ENCODE peak calls at places on chromosome 11, in eight cellular contexts. K is CD4-positive, alpha-beta T cell; W is MM.1S; R is NCI-H1092; Q is GM04504; O is Kasumi-1; S is lower leg skin; Y is AG04450. B is an unnamed sample.

GRCh38 chr11:1966531-1966930 is 19.4 kb downstream of the MRPL23 start:
- DNase-seq in W (no peak), S (peak), Q (no peak), Y (no peak), K (no peak), O (no peak), R (no peak), B (no peak)

GRCh38 chr11:72140661-72141060 is 5.1 kb downstream of the FOLR3 start:
- DNase-seq in O (no peak), K (no peak), S (no peak), Y (no peak), Q (no peak), W (no peak), R (no peak), B (no peak)

GRCh38 chr11:12086271-12087074 is 23.9 kb upstream of the MICAL2 start:
- DNase-seq in K (no peak), Y (peak), Q (peak), S (peak), O (peak), R (no peak), W (no peak), B (peak)

GRCh38 chr11:108142304-108142703 is 20.9 kb downstream of the ACAT1 start:
- DNase-seq in Y (no peak), Q (no peak), S (no peak), O (no peak), K (no peak), W (no peak), R (no peak), B (no peak)

GRCh38 chr11:43222215-43222614 is 89.6 kb upstream of the API5 start:
- DNase-seq in K (no peak), S (no peak), Y (no peak), W (no peak), R (no peak), Q (peak), O (no peak), B (peak)

GRCh38 chr11:128619540-128620305 is 32.4 kb upstream of the ETS1 start:
- DNase-seq in R (no peak), Q (no peak), Y (no peak), O (no peak), K (no peak), S (no peak), W (no peak), B (no peak)

GRCh38 chr11:111591187-111591960 is 10.9 kb upstream of the SIK2 start:
- DNase-seq in Y (no peak), K (no peak), R (no peak), W (no peak), O (no peak), Q (no peak), S (no peak), B (no peak)

GRCh38 chr11:125163431-125164011 is 1.0 kb upstream of the PKNOX2 start:
- DNase-seq in Y (no peak), Q (no peak), K (no peak), W (no peak), S (peak), R (no peak), O (no peak), B (no peak)

GRCh38 chr11:16098827-16099226 is 257.5 kb downstream of the SOX6 start:
- DNase-seq in S (no peak), Q (no peak), W (no peak), Y (no peak), O (no peak), R (no peak), K (no peak), B (no peak)

GRCh38 chr11:60345489-60345888 is 18.4 kb downstream of the MS4A6E start:
- DNase-seq in O (peak), S (no peak), Y (no peak), K (no peak), Q (no peak), W (peak), R (no peak), B (no peak)

GRCh38 chr11:65274734-65275682 is 13.2 kb downstream of the POLA2 start:
- DNase-seq in W (peak), R (peak), K (no peak), O (peak), Y (peak), Q (peak), S (peak), B (peak)

GRCh38 chr11:1479678-1480118 is 6.9 kb downstream of the MOB2 start:
- DNase-seq in Y (no peak), O (no peak), S (no peak), Q (no peak), R (no peak), K (no peak), W (no peak), B (no peak)